ENCODE peak calls at places on chromosomes 12 and 14, in ten cellular contexts. M is heart right ventricle, J is HL-60, V is brain microvascular endothelial cell, T is thyroid gland, F is right lobe of liver, Z is HFF-Myc, B is astrocyte of the cerebellum, X is GM23248, A is OCI-LY7. H is an unnamed sample.

GRCh38 chr12:71639341-71639760 is 24.3 kb downstream of the ZFC3H1 start:
- DNase-seq in M (no peak), J (no peak), V (no peak), T (peak), F (no peak), Z (peak), B (no peak), X (peak), A (peak), H (no peak)

GRCh38 chr14:96408608-96409007 is 16.7 kb downstream of the AK7 start:
- DNase-seq in M (no peak), J (no peak), V (no peak), T (no peak), F (no peak), Z (no peak), B (no peak), X (no peak), A (no peak), H (no peak)

GRCh38 chr12:53953831-53954693 is 641 bp upstream of the HOXC12 start:
- DNase-seq in M (no peak), J (no peak), V (no peak), T (no peak), F (no peak), Z (no peak), B (no peak), X (no peak), A (no peak), H (no peak)

GRCh38 chr12:51779876-51780275 is 68.6 kb downstream of the FIGNL2 start:
- DNase-seq in M (no peak), J (no peak), V (no peak), T (no peak), F (no peak), Z (no peak), B (no peak), X (no peak), A (no peak), H (no peak)

GRCh38 chr12:56994231-56994746 is 12.1 kb downstream of the ZBTB39 start:
- DNase-seq in M (no peak), J (no peak), V (no peak), T (no peak), F (no peak), Z (no peak), B (no peak), X (no peak), A (no peak), H (no peak)

GRCh38 chr12:99979471-99979870 is 5.3 kb downstream of the ANKS1B start:
- DNase-seq in M (no peak), J (no peak), V (no peak), T (no peak), F (no peak), Z (no peak), B (no peak), X (no peak), A (no peak), H (no peak)

GRCh38 chr14:100278702-100279101 is 27.5 kb downstream of the SLC25A29 start:
- DNase-seq in M (no peak), J (no peak), V (peak), T (peak), F (no peak), Z (peak), B (peak), X (peak), A (peak), H (no peak)

GRCh38 chr14:23147676-23148075 is 28.6 kb upstream of the CEBPE start:
- DNase-seq in M (no peak), J (no peak), V (no peak), T (peak), F (no peak), Z (no peak), B (no peak), X (peak), A (no peak), H (no peak)

GRCh38 chr12:49945394-49946080 is 5.0 kb upstream of the AQP2 start:
- DNase-seq in M (peak), J (peak), V (peak), T (peak), F (peak), Z (peak), B (peak), X (peak), A (peak), H (peak)

GRCh38 chr12:123071401-123072304 is 79.2 kb downstream of the PITPNM2 start:
- DNase-seq in M (peak), J (no peak), V (no peak), T (no peak), F (peak), Z (no peak), B (no peak), X (no peak), A (no peak), H (no peak)

GRCh38 chr14:51620036-51620435 is 31.7 kb upstream of the FRMD6 start:
- DNase-seq in M (no peak), J (no peak), V (no peak), T (no peak), F (no peak), Z (no peak), B (no peak), X (no peak), A (no peak), H (no peak)

GRCh38 chr12:115979351-115979750 is 298.1 kb downstream of the MED13L start:
- DNase-seq in M (no peak), J (no peak), V (no peak), T (no peak), F (no peak), Z (no peak), B (no peak), X (peak), A (no peak), H (no peak)

GRCh38 chr12:90905691-90906370 is 49.1 kb downstream of the CCER1 start:
- DNase-seq in M (no peak), J (no peak), V (no peak), T (no peak), F (no peak), Z (no peak), B (no peak), X (peak), A (no peak), H (no peak)

GRCh38 chr12:92295523-92295922 is 149.9 kb upstream of the BTG1 start:
- DNase-seq in M (no peak), J (no peak), V (peak), T (no peak), F (no peak), Z (no peak), B (no peak), X (peak), A (no peak), H (no peak)

GRCh38 chr12:76546889-76547288 is 12.7 kb downstream of the OSBPL8 start:
- DNase-seq in M (no peak), J (no peak), V (no peak), T (no peak), F (no peak), Z (no peak), B (no peak), X (no peak), A (no peak), H (peak)

GRCh38 chr12:99722690-99723486 is 75.3 kb downstream of the GARIN6 start:
- DNase-seq in M (no peak), J (no peak), V (no peak), T (no peak), F (no peak), Z (no peak), B (no peak), X (no peak), A (no peak), H (no peak)

GRCh38 chr14:30214014-30214413 is 286.4 kb upstream of the PRKD1 start:
- DNase-seq in M (no peak), J (no peak), V (no peak), T (no peak), F (no peak), Z (no peak), B (no peak), X (peak), A (no peak), H (no peak)

GRCh38 chr12:53326460-53327185 is 5.2 kb upstream of the AAAS start:
- DNase-seq in M (no peak), J (no peak), V (no peak), T (no peak), F (no peak), Z (no peak), B (no peak), X (no peak), A (peak), H (no peak)

GRCh38 chr14:101412741-101413140 is 148.6 kb upstream of the DIO3 start:
- DNase-seq in M (no peak), J (no peak), V (no peak), T (no peak), F (no peak), Z (no peak), B (no peak), X (no peak), A (no peak), H (no peak)

GRCh38 chr12:98998697-98999299 is 353.7 kb downstream of the APAF1 start:
- DNase-seq in M (no peak), J (no peak), V (no peak), T (no peak), F (no peak), Z (peak), B (peak), X (peak), A (peak), H (peak)

GRCh38 chr12:88334271-88334670 is 192.2 kb downstream of the TMTC3 start:
- DNase-seq in M (no peak), J (no peak), V (peak), T (no peak), F (no peak), Z (no peak), B (peak), X (peak), A (peak), H (no peak)

GRCh38 chr12:96810057-96810456 is 97.0 kb upstream of the NEDD1 start:
- DNase-seq in M (no peak), J (no peak), V (no peak), T (peak), F (no peak), Z (no peak), B (no peak), X (no peak), A (no peak), H (no peak)

GRCh38 chr12:109863961-109864712 is 16.2 kb downstream of the GLTP start:
- DNase-seq in M (no peak), J (peak), V (peak), T (peak), F (peak), Z (no peak), B (no peak), X (peak), A (no peak), H (no peak)

GRCh38 chr12:129246630-129247029 is 393.4 kb downstream of the GLT1D1 start:
- DNase-seq in M (no peak), J (no peak), V (no peak), T (no peak), F (no peak), Z (no peak), B (no peak), X (no peak), A (no peak), H (no peak)

GRCh38 chr12:54429014-54429471 is 10.0 kb upstream of the ITGA5 start:
- DNase-seq in M (no peak), J (no peak), V (no peak), T (no peak), F (no peak), Z (no peak), B (no peak), X (no peak), A (no peak), H (no peak)

GRCh38 chr12:122406701-122407154 is 15.7 kb downstream of the CLIP1 start:
- DNase-seq in M (no peak), J (no peak), V (peak), T (no peak), F (no peak), Z (no peak), B (no peak), X (peak), A (peak), H (peak)

GRCh38 chr14:69895109-69895508 is 15.9 kb downstream of the SMOC1 start:
- DNase-seq in M (no peak), J (no peak), V (no peak), T (no peak), F (no peak), Z (no peak), B (no peak), X (no peak), A (no peak), H (no peak)

GRCh38 chr12:75981773-75982564 is 49.6 kb downstream of the PHLDA1 start:
- DNase-seq in M (no peak), J (no peak), V (peak), T (no peak), F (no peak), Z (no peak), B (peak), X (no peak), A (no peak), H (no peak)

GRCh38 chr14:94113490-94113889 is 3.0 kb downstream of the IFI27 start:
- DNase-seq in M (peak), J (no peak), V (no peak), T (no peak), F (peak), Z (no peak), B (no peak), X (no peak), A (no peak), H (no peak)
- H3K4me3 ChIP-seq in M (peak), J (no peak), V (no peak), T (no peak), F (no peak), Z (no peak), B (no peak), X (no peak), A (no peak), H (no peak)

GRCh38 chr14:105528197-105528858 is 1.9 kb downstream of the TMEM121 start:
- DNase-seq in M (peak), J (peak), V (peak), T (peak), F (peak), Z (peak), B (peak), X (peak), A (peak), H (peak)

GRCh38 chr14:105525326-105525725 is 1.1 kb upstream of the TMEM121 start:
- DNase-seq in M (no peak), J (no peak), V (no peak), T (no peak), F (no peak), Z (no peak), B (no peak), X (no peak), A (no peak), H (no peak)

GRCh38 chr14:105525861-105526780 is at the start of gene TMEM121:
- DNase-seq in M (no peak), J (no peak), V (no peak), T (peak), F (no peak), Z (no peak), B (no peak), X (peak), A (no peak), H (peak)

GRCh38 chr14:105527381-105528196 is 1.2 kb downstream of the TMEM121 start:
- DNase-seq in M (no peak), J (no peak), V (no peak), T (peak), F (peak), Z (no peak), B (no peak), X (no peak), A (no peak), H (no peak)

GRCh38 chr14:105526781-105527380 is 498 bp downstream of the TMEM121 start:
- DNase-seq in M (no peak), J (no peak), V (no peak), T (peak), F (peak), Z (no peak), B (no peak), X (peak), A (no peak), H (no peak)
- H3K4me3 ChIP-seq in M (peak), J (no peak), V (peak), T (peak), F (peak), Z (peak), B (peak), X (peak), A (peak), H (peak)

GRCh38 chr12:130795906-130796305 is 43.1 kb downstream of the STX2 start:
- DNase-seq in M (no peak), J (no peak), V (no peak), T (no peak), F (no peak), Z (no peak), B (no peak), X (no peak), A (no peak), H (no peak)
- H3K4me3 ChIP-seq in M (no peak), J (no peak), V (no peak), T (no peak), F (no peak), Z (no peak), B (no peak), X (no peak), A (no peak), H (no peak)

GRCh38 chr12:18294889-18295288 is 33.6 kb downstream of the PIK3C2G start:
- DNase-seq in M (no peak), J (no peak), V (no peak), T (no peak), F (no peak), Z (no peak), B (no peak), X (no peak), A (no peak), H (no peak)

GRCh38 chr12:18296201-18296908 is 35.0 kb downstream of the PIK3C2G start:
- DNase-seq in M (no peak), J (no peak), V (no peak), T (no peak), F (no peak), Z (no peak), B (no peak), X (peak), A (no peak), H (no peak)

GRCh38 chr12:18297883-18298282 is 36.6 kb downstream of the PIK3C2G start:
- DNase-seq in M (no peak), J (no peak), V (no peak), T (no peak), F (no peak), Z (no peak), B (no peak), X (no peak), A (no peak), H (no peak)

GRCh38 chr12:18296909-18297280 is 35.6 kb downstream of the PIK3C2G start:
- DNase-seq in M (no peak), J (no peak), V (no peak), T (no peak), F (no peak), Z (no peak), B (no peak), X (no peak), A (no peak), H (no peak)
- H3K4me3 ChIP-seq in M (peak), J (no peak), V (no peak), T (no peak), F (peak), Z (no peak), B (no peak), X (peak), A (no peak), H (peak)

GRCh38 chr12:29164477-29165163 is 15.5 kb downstream of the FAR2 start:
- DNase-seq in M (no peak), J (peak), V (peak), T (no peak), F (no peak), Z (peak), B (peak), X (peak), A (peak), H (peak)
- H3K4me3 ChIP-seq in M (no peak), J (no peak), V (no peak), T (no peak), F (no peak), Z (no peak), B (no peak), X (no peak), A (peak), H (no peak)

GRCh38 chr14:103509864-103510263 is 12.8 kb downstream of the CKB start:
- DNase-seq in M (no peak), J (no peak), V (no peak), T (no peak), F (no peak), Z (no peak), B (no peak), X (no peak), A (no peak), H (no peak)

GRCh38 chr14:103510311-103511021 is 12.2 kb downstream of the CKB start:
- DNase-seq in M (no peak), J (no peak), V (no peak), T (no peak), F (no peak), Z (no peak), B (no peak), X (no peak), A (no peak), H (no peak)

GRCh38 chr14:103514596-103515421 is 7.8 kb downstream of the CKB start:
- DNase-seq in M (no peak), J (no peak), V (no peak), T (peak), F (peak), Z (no peak), B (no peak), X (no peak), A (no peak), H (no peak)

GRCh38 chr14:103511022-103511693 is 11.5 kb downstream of the CKB start:
- DNase-seq in M (no peak), J (no peak), V (no peak), T (peak), F (no peak), Z (no peak), B (no peak), X (no peak), A (no peak), H (no peak)

GRCh38 chr14:103512701-103513611 is 9.7 kb downstream of the CKB start:
- DNase-seq in M (peak), J (no peak), V (no peak), T (peak), F (no peak), Z (no peak), B (peak), X (peak), A (no peak), H (peak)
- H3K4me3 ChIP-seq in M (no peak), J (no peak), V (no peak), T (no peak), F (no peak), Z (no peak), B (no peak), X (no peak), A (no peak), H (no peak)

DNA sequence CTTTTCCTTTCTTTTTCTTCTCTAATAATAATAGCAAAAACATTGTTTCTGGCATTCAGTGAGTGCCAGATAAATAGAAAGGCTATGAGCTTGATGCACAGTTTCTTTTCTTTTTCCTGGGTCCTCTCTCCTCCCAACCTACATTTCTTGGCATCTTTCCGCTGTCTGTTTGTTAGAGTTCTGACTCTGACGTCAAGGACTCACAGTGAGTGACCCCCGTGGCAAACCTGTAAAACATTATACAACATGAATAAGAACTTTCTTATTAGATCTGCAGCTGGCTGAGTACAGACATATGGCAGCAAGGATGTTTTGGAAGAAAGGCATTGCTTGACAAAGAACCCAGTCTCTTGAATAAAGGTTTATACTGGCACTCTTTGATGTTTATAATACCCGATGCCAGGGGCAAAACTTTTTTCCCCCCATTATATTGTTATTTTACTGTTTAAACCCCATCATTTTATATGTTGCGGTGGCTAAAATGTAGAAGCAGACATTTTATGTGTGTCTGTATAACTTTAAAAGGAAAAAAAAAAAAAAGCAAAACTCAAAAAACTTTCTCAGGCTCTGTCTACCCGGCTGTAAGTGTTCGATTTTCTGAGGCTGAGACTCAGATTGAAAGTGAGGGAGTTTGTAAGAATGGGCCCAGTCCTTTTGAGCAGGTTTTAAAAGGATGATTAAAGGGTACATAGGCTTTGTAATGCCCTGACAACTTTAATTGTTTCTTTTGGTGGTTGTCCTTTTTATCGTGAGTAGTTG is 159.2 kb downstream of the PDE3A start:
- DNase-seq in M (no peak), J (no peak), V (peak), T (no peak), F (no peak), Z (no peak), B (peak), X (no peak), A (no peak), H (no peak)
- H3K4me3 ChIP-seq in M (no peak), J (no peak), V (no peak), T (no peak), F (no peak), Z (no peak), B (no peak), X (no peak), A (no peak), H (no peak)

GRCh38 chr14:73402579-73402978 is 55.8 kb downstream of the NUMB start:
- DNase-seq in M (no peak), J (no peak), V (no peak), T (no peak), F (no peak), Z (no peak), B (no peak), X (no peak), A (no peak), H (no peak)

GRCh38 chr14:73397810-73398209 is 60.5 kb downstream of the NUMB start:
- DNase-seq in M (no peak), J (no peak), V (no peak), T (no peak), F (no peak), Z (no peak), B (no peak), X (no peak), A (no peak), H (no peak)

DNA sequence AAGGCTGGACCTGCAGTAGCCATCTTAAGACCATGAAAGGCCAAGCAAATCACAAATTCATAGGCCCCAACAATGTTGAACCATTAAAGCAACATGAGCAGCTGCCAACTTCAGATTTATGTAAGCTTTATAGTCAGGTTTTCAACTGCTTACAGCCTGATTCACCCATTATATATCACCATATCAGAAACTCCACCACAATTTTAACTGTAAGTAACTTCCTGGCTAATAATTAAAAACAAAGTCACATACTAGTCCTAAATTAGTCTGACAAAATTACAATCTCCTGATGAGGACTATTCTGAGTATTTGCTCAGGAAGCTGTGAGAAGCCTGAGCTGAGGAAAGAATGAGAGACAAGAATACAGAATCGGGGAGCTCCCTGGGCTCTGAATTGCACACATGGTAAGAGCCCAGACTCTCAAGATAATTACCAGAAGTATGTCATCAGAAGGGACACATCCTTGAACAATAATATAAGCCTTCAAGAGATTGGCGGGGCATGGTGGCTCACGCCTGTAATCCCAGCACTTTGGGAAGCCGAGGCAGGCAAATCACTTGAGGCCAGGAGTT is 55.1 kb downstream of the NUMB start:
- DNase-seq in M (no peak), J (no peak), V (no peak), T (no peak), F (no peak), Z (no peak), B (no peak), X (no peak), A (no peak), H (no peak)
- H3K4me3 ChIP-seq in M (no peak), J (no peak), V (no peak), T (no peak), F (no peak), Z (no peak), B (no peak), X (no peak), A (no peak), H (no peak)